ENCODE peak calls at places on chromosomes 1 and 21, in ten cellular contexts. One of them, this sample, is unnamed.
A peak's percentile ranks its signal among the peaks of the same experiment; 100 is the strongest.

GRCh38 chr1:245153645-245154428 is 948 bp upstream of the KIF26B start:
- DNase-seq in effector memory CD8-positive, alpha-beta T cell: no peak
- DNase-seq in psoas muscle: peak; percentile 59
- DNase-seq in left ventricle myocardium superior: peak; percentile 42
- DNase-seq in EH: peak; percentile 30
- DNase-seq in HuH-7.5: peak; percentile 58
- DNase-seq in fibroblast of lung: no peak
- DNase-seq in H1: peak; percentile 71
- DNase-seq in activated effector memory CD4-positive, alpha-beta T cell treated with anti-CD3 and anti-CD28 coated beads, Interleukin-2, amount 50 U/mL, for 16 hours: peak; percentile 63
- DNase-seq in bronchial epithelial cell: peak; percentile 4
- DNase-seq in this sample: peak; percentile 22

GRCh38 chr1:217569021-217569420 is 61.9 kb downstream of the GPATCH2 start:
- DNase-seq in effector memory CD8-positive, alpha-beta T cell: no peak
- DNase-seq in psoas muscle: no peak
- DNase-seq in left ventricle myocardium superior: no peak
- DNase-seq in EH: peak; percentile 11
- DNase-seq in HuH-7.5: no peak
- DNase-seq in fibroblast of lung: no peak
- DNase-seq in H1: no peak
- DNase-seq in activated effector memory CD4-positive, alpha-beta T cell treated with anti-CD3 and anti-CD28 coated beads, Interleukin-2, amount 50 U/mL, for 16 hours: no peak
- DNase-seq in bronchial epithelial cell: no peak
- DNase-seq in this sample: no peak

GRCh38 chr1:183995322-183996035 is 42.0 kb downstream of the COLGALT2 start:
- DNase-seq in effector memory CD8-positive, alpha-beta T cell: no peak
- DNase-seq in psoas muscle: peak; percentile 68
- DNase-seq in left ventricle myocardium superior: peak; percentile 66
- DNase-seq in EH: no peak
- DNase-seq in HuH-7.5: no peak
- DNase-seq in fibroblast of lung: peak; percentile 36
- DNase-seq in H1: no peak
- DNase-seq in activated effector memory CD4-positive, alpha-beta T cell treated with anti-CD3 and anti-CD28 coated beads, Interleukin-2, amount 50 U/mL, for 16 hours: no peak
- DNase-seq in bronchial epithelial cell: peak; percentile 32
- DNase-seq in this sample: peak; percentile 17

GRCh38 chr1:30880631-30881155 is 27.9 kb downstream of the SDC3 start:
- DNase-seq in effector memory CD8-positive, alpha-beta T cell: no peak
- DNase-seq in psoas muscle: no peak
- DNase-seq in left ventricle myocardium superior: no peak
- DNase-seq in EH: no peak
- DNase-seq in HuH-7.5: no peak
- DNase-seq in fibroblast of lung: no peak
- DNase-seq in H1: no peak
- DNase-seq in activated effector memory CD4-positive, alpha-beta T cell treated with anti-CD3 and anti-CD28 coated beads, Interleukin-2, amount 50 U/mL, for 16 hours: no peak
- DNase-seq in bronchial epithelial cell: no peak
- DNase-seq in this sample: no peak

GRCh38 chr1:235822685-235823084 is 44.0 kb downstream of the LYST start:
- DNase-seq in effector memory CD8-positive, alpha-beta T cell: no peak
- DNase-seq in psoas muscle: no peak
- DNase-seq in left ventricle myocardium superior: no peak
- DNase-seq in EH: peak; percentile 26
- DNase-seq in HuH-7.5: no peak
- DNase-seq in fibroblast of lung: peak; percentile 41
- DNase-seq in H1: no peak
- DNase-seq in activated effector memory CD4-positive, alpha-beta T cell treated with anti-CD3 and anti-CD28 coated beads, Interleukin-2, amount 50 U/mL, for 16 hours: no peak
- DNase-seq in bronchial epithelial cell: no peak
- DNase-seq in this sample: no peak

GRCh38 chr1:14768589-14769304 is 170.3 kb downstream of the KAZN start:
- DNase-seq in effector memory CD8-positive, alpha-beta T cell: no peak
- DNase-seq in psoas muscle: no peak
- DNase-seq in left ventricle myocardium superior: no peak
- DNase-seq in EH: no peak
- DNase-seq in HuH-7.5: no peak
- DNase-seq in fibroblast of lung: no peak
- DNase-seq in H1: no peak
- DNase-seq in activated effector memory CD4-positive, alpha-beta T cell treated with anti-CD3 and anti-CD28 coated beads, Interleukin-2, amount 50 U/mL, for 16 hours: no peak
- DNase-seq in bronchial epithelial cell: no peak
- DNase-seq in this sample: peak; percentile 22

GRCh38 chr1:15206418-15207030 is 40.5 kb upstream of the FHAD1 start:
- DNase-seq in effector memory CD8-positive, alpha-beta T cell: no peak
- DNase-seq in psoas muscle: peak; percentile 38
- DNase-seq in left ventricle myocardium superior: no peak
- DNase-seq in EH: peak; percentile 35
- DNase-seq in HuH-7.5: peak; percentile 45
- DNase-seq in fibroblast of lung: no peak
- DNase-seq in H1: no peak
- DNase-seq in activated effector memory CD4-positive, alpha-beta T cell treated with anti-CD3 and anti-CD28 coated beads, Interleukin-2, amount 50 U/mL, for 16 hours: no peak
- DNase-seq in bronchial epithelial cell: peak; percentile 52
- DNase-seq in this sample: peak; percentile 91

GRCh38 chr1:226443439-226443838 is 35.5 kb upstream of the PARP1 start:
- DNase-seq in effector memory CD8-positive, alpha-beta T cell: no peak
- DNase-seq in psoas muscle: no peak
- DNase-seq in left ventricle myocardium superior: no peak
- DNase-seq in EH: peak; percentile 76
- DNase-seq in HuH-7.5: no peak
- DNase-seq in fibroblast of lung: peak; percentile 20
- DNase-seq in H1: no peak
- DNase-seq in activated effector memory CD4-positive, alpha-beta T cell treated with anti-CD3 and anti-CD28 coated beads, Interleukin-2, amount 50 U/mL, for 16 hours: no peak
- DNase-seq in bronchial epithelial cell: peak; percentile 88
- DNase-seq in this sample: peak; percentile 87

GRCh38 chr21:29104239-29104708 is 26.2 kb upstream of the MAP3K7CL start:
- DNase-seq in effector memory CD8-positive, alpha-beta T cell: no peak
- DNase-seq in psoas muscle: no peak
- DNase-seq in left ventricle myocardium superior: no peak
- DNase-seq in EH: peak; percentile 4
- DNase-seq in HuH-7.5: no peak
- DNase-seq in fibroblast of lung: no peak
- DNase-seq in H1: no peak
- DNase-seq in activated effector memory CD4-positive, alpha-beta T cell treated with anti-CD3 and anti-CD28 coated beads, Interleukin-2, amount 50 U/mL, for 16 hours: no peak
- DNase-seq in bronchial epithelial cell: peak; percentile 77
- DNase-seq in this sample: peak; percentile 3

GRCh38 chr1:155984341-155984740 is 6.0 kb upstream of the ARHGEF2 start:
- DNase-seq in effector memory CD8-positive, alpha-beta T cell: no peak
- DNase-seq in psoas muscle: no peak
- DNase-seq in left ventricle myocardium superior: no peak
- DNase-seq in EH: no peak
- DNase-seq in HuH-7.5: no peak
- DNase-seq in fibroblast of lung: no peak
- DNase-seq in H1: peak; percentile 79
- DNase-seq in activated effector memory CD4-positive, alpha-beta T cell treated with anti-CD3 and anti-CD28 coated beads, Interleukin-2, amount 50 U/mL, for 16 hours: no peak
- DNase-seq in bronchial epithelial cell: no peak
- DNase-seq in this sample: no peak

GRCh38 chr1:217135987-217136894 is 413.0 kb upstream of the ESRRG start:
- DNase-seq in effector memory CD8-positive, alpha-beta T cell: no peak
- DNase-seq in psoas muscle: no peak
- DNase-seq in left ventricle myocardium superior: no peak
- DNase-seq in EH: no peak
- DNase-seq in HuH-7.5: no peak
- DNase-seq in fibroblast of lung: no peak
- DNase-seq in H1: peak; percentile 64
- DNase-seq in activated effector memory CD4-positive, alpha-beta T cell treated with anti-CD3 and anti-CD28 coated beads, Interleukin-2, amount 50 U/mL, for 16 hours: no peak
- DNase-seq in bronchial epithelial cell: no peak
- DNase-seq in this sample: no peak

GRCh38 chr21:45537746-45538291 is 4.4 kb downstream of the SLC19A1 start:
- DNase-seq in effector memory CD8-positive, alpha-beta T cell: no peak
- DNase-seq in psoas muscle: peak; percentile 39
- DNase-seq in left ventricle myocardium superior: peak; percentile 14
- DNase-seq in EH: no peak
- DNase-seq in HuH-7.5: no peak
- DNase-seq in fibroblast of lung: no peak
- DNase-seq in H1: peak; percentile 29
- DNase-seq in activated effector memory CD4-positive, alpha-beta T cell treated with anti-CD3 and anti-CD28 coated beads, Interleukin-2, amount 50 U/mL, for 16 hours: peak; percentile 39
- DNase-seq in bronchial epithelial cell: no peak
- DNase-seq in this sample: no peak

GRCh38 chr1:218374972-218375371 is 29.8 kb downstream of the TGFB2 start:
- DNase-seq in effector memory CD8-positive, alpha-beta T cell: no peak
- DNase-seq in psoas muscle: no peak
- DNase-seq in left ventricle myocardium superior: no peak
- DNase-seq in EH: peak; percentile 34
- DNase-seq in HuH-7.5: no peak
- DNase-seq in fibroblast of lung: no peak
- DNase-seq in H1: no peak
- DNase-seq in activated effector memory CD4-positive, alpha-beta T cell treated with anti-CD3 and anti-CD28 coated beads, Interleukin-2, amount 50 U/mL, for 16 hours: no peak
- DNase-seq in bronchial epithelial cell: peak; percentile 81
- DNase-seq in this sample: peak; percentile 64

GRCh38 chr1:160548960-160549664 is 26.1 kb upstream of the SLAMF6 start:
- DNase-seq in effector memory CD8-positive, alpha-beta T cell: no peak
- DNase-seq in psoas muscle: no peak
- DNase-seq in left ventricle myocardium superior: no peak
- DNase-seq in EH: no peak
- DNase-seq in HuH-7.5: no peak
- DNase-seq in fibroblast of lung: no peak
- DNase-seq in H1: no peak
- DNase-seq in activated effector memory CD4-positive, alpha-beta T cell treated with anti-CD3 and anti-CD28 coated beads, Interleukin-2, amount 50 U/mL, for 16 hours: no peak
- DNase-seq in bronchial epithelial cell: no peak
- DNase-seq in this sample: no peak

GRCh38 chr1:11650331-11650991 is 3.8 kb downstream of the FBXO2 start:
- DNase-seq in effector memory CD8-positive, alpha-beta T cell: peak; percentile 85
- DNase-seq in psoas muscle: peak; percentile 87
- DNase-seq in left ventricle myocardium superior: peak; percentile 88
- DNase-seq in EH: peak; percentile 71
- DNase-seq in HuH-7.5: peak; percentile 83
- DNase-seq in fibroblast of lung: peak; percentile 68
- DNase-seq in H1: peak; percentile 84
- DNase-seq in activated effector memory CD4-positive, alpha-beta T cell treated with anti-CD3 and anti-CD28 coated beads, Interleukin-2, amount 50 U/mL, for 16 hours: peak; percentile 90
- DNase-seq in bronchial epithelial cell: peak; percentile 49
- DNase-seq in this sample: peak; percentile 76

GRCh38 chr1:37999434-38000232 is 5.7 kb downstream of the FHL3 start:
- DNase-seq in effector memory CD8-positive, alpha-beta T cell: no peak
- DNase-seq in psoas muscle: peak; percentile 80
- DNase-seq in left ventricle myocardium superior: peak; percentile 72
- DNase-seq in EH: peak; percentile 84
- DNase-seq in HuH-7.5: no peak
- DNase-seq in fibroblast of lung: peak; percentile 78
- DNase-seq in H1: peak; percentile 55
- DNase-seq in activated effector memory CD4-positive, alpha-beta T cell treated with anti-CD3 and anti-CD28 coated beads, Interleukin-2, amount 50 U/mL, for 16 hours: no peak
- DNase-seq in bronchial epithelial cell: peak; percentile 38
- DNase-seq in this sample: no peak

GRCh38 chr1:86231076-86231475 is 74.5 kb upstream of the COL24A1 start:
- DNase-seq in effector memory CD8-positive, alpha-beta T cell: no peak
- DNase-seq in psoas muscle: no peak
- DNase-seq in left ventricle myocardium superior: no peak
- DNase-seq in EH: no peak
- DNase-seq in HuH-7.5: no peak
- DNase-seq in fibroblast of lung: no peak
- DNase-seq in H1: no peak
- DNase-seq in activated effector memory CD4-positive, alpha-beta T cell treated with anti-CD3 and anti-CD28 coated beads, Interleukin-2, amount 50 U/mL, for 16 hours: no peak
- DNase-seq in bronchial epithelial cell: no peak
- DNase-seq in this sample: no peak

GRCh38 chr1:167668108-167668507 is 38.1 kb downstream of the RCSD1 start:
- DNase-seq in effector memory CD8-positive, alpha-beta T cell: no peak
- DNase-seq in psoas muscle: no peak
- DNase-seq in left ventricle myocardium superior: no peak
- DNase-seq in EH: no peak
- DNase-seq in HuH-7.5: no peak
- DNase-seq in fibroblast of lung: no peak
- DNase-seq in H1: no peak
- DNase-seq in activated effector memory CD4-positive, alpha-beta T cell treated with anti-CD3 and anti-CD28 coated beads, Interleukin-2, amount 50 U/mL, for 16 hours: no peak
- DNase-seq in bronchial epithelial cell: no peak
- DNase-seq in this sample: no peak

GRCh38 chr1:17205652-17206051 is 724 bp downstream of the PADI1 start:
- DNase-seq in effector memory CD8-positive, alpha-beta T cell: no peak
- DNase-seq in psoas muscle: no peak
- DNase-seq in left ventricle myocardium superior: no peak
- DNase-seq in EH: no peak
- DNase-seq in HuH-7.5: no peak
- DNase-seq in fibroblast of lung: no peak
- DNase-seq in H1: no peak
- DNase-seq in activated effector memory CD4-positive, alpha-beta T cell treated with anti-CD3 and anti-CD28 coated beads, Interleukin-2, amount 50 U/mL, for 16 hours: no peak
- DNase-seq in bronchial epithelial cell: no peak
- DNase-seq in this sample: no peak

GRCh38 chr1:27382950-27383627 is at the start of gene CD164L2:
- DNase-seq in effector memory CD8-positive, alpha-beta T cell: peak; percentile 39
- DNase-seq in psoas muscle: no peak
- DNase-seq in left ventricle myocardium superior: no peak
- DNase-seq in EH: no peak
- DNase-seq in HuH-7.5: no peak
- DNase-seq in fibroblast of lung: no peak
- DNase-seq in H1: peak; percentile 100
- DNase-seq in activated effector memory CD4-positive, alpha-beta T cell treated with anti-CD3 and anti-CD28 coated beads, Interleukin-2, amount 50 U/mL, for 16 hours: peak; percentile 84
- DNase-seq in bronchial epithelial cell: no peak
- DNase-seq in this sample: peak; percentile 79

GRCh38 chr1:77948841-77949424 is 29.9 kb downstream of the FUBP1 start:
- DNase-seq in effector memory CD8-positive, alpha-beta T cell: no peak
- DNase-seq in psoas muscle: no peak
- DNase-seq in left ventricle myocardium superior: no peak
- DNase-seq in EH: peak; percentile 53
- DNase-seq in HuH-7.5: no peak
- DNase-seq in fibroblast of lung: peak; percentile 57
- DNase-seq in H1: no peak
- DNase-seq in activated effector memory CD4-positive, alpha-beta T cell treated with anti-CD3 and anti-CD28 coated beads, Interleukin-2, amount 50 U/mL, for 16 hours: no peak
- DNase-seq in bronchial epithelial cell: peak; percentile 15
- DNase-seq in this sample: peak; percentile 32

GRCh38 chr1:156399355-156400125 is 30.5 kb downstream of the RHBG start:
- DNase-seq in effector memory CD8-positive, alpha-beta T cell: no peak
- DNase-seq in psoas muscle: no peak
- DNase-seq in left ventricle myocardium superior: no peak
- DNase-seq in EH: no peak
- DNase-seq in HuH-7.5: no peak
- DNase-seq in fibroblast of lung: no peak
- DNase-seq in H1: no peak
- DNase-seq in activated effector memory CD4-positive, alpha-beta T cell treated with anti-CD3 and anti-CD28 coated beads, Interleukin-2, amount 50 U/mL, for 16 hours: no peak
- DNase-seq in bronchial epithelial cell: no peak
- DNase-seq in this sample: no peak

GRCh38 chr1:117500584-117500983 is 105.3 kb upstream of the TENT5C start:
- DNase-seq in effector memory CD8-positive, alpha-beta T cell: no peak
- DNase-seq in psoas muscle: no peak
- DNase-seq in left ventricle myocardium superior: no peak
- DNase-seq in EH: no peak
- DNase-seq in HuH-7.5: no peak
- DNase-seq in fibroblast of lung: no peak
- DNase-seq in H1: no peak
- DNase-seq in activated effector memory CD4-positive, alpha-beta T cell treated with anti-CD3 and anti-CD28 coated beads, Interleukin-2, amount 50 U/mL, for 16 hours: no peak
- DNase-seq in bronchial epithelial cell: no peak
- DNase-seq in this sample: no peak

GRCh38 chr21:45309541-45310381 is 22.1 kb upstream of the POFUT2 start:
- DNase-seq in effector memory CD8-positive, alpha-beta T cell: no peak
- DNase-seq in psoas muscle: peak; percentile 47
- DNase-seq in left ventricle myocardium superior: no peak
- DNase-seq in EH: no peak
- DNase-seq in HuH-7.5: no peak
- DNase-seq in fibroblast of lung: no peak
- DNase-seq in H1: no peak
- DNase-seq in activated effector memory CD4-positive, alpha-beta T cell treated with anti-CD3 and anti-CD28 coated beads, Interleukin-2, amount 50 U/mL, for 16 hours: no peak
- DNase-seq in bronchial epithelial cell: no peak
- DNase-seq in this sample: no peak

GRCh38 chr1:171248309-171248708 is at the start of gene FMO1:
- DNase-seq in effector memory CD8-positive, alpha-beta T cell: no peak
- DNase-seq in psoas muscle: no peak
- DNase-seq in left ventricle myocardium superior: no peak
- DNase-seq in EH: no peak
- DNase-seq in HuH-7.5: no peak
- DNase-seq in fibroblast of lung: no peak
- DNase-seq in H1: no peak
- DNase-seq in activated effector memory CD4-positive, alpha-beta T cell treated with anti-CD3 and anti-CD28 coated beads, Interleukin-2, amount 50 U/mL, for 16 hours: no peak
- DNase-seq in bronchial epithelial cell: no peak
- DNase-seq in this sample: no peak

GRCh38 chr1:32334864-32335618 is 992 bp downstream of the MARCKSL1 start:
- DNase-seq in effector memory CD8-positive, alpha-beta T cell: peak; percentile 52
- DNase-seq in psoas muscle: peak; percentile 61
- DNase-seq in left ventricle myocardium superior: peak; percentile 77
- DNase-seq in EH: peak; percentile 57
- DNase-seq in HuH-7.5: peak; percentile 43
- DNase-seq in fibroblast of lung: peak; percentile 36
- DNase-seq in H1: peak; percentile 57
- DNase-seq in activated effector memory CD4-positive, alpha-beta T cell treated with anti-CD3 and anti-CD28 coated beads, Interleukin-2, amount 50 U/mL, for 16 hours: peak; percentile 88
- DNase-seq in bronchial epithelial cell: no peak
- DNase-seq in this sample: peak; percentile 35

This sample was measured in epithelial cell of esophagus.